ENCODE peak calls at places on chromosomes 12 and 14, in ten cellular contexts. L, I, K, A, T, B, U, F, H and Z are unnamed samples.

GRCh38 chr12:40697566-40698257 is 5.5 kb downstream of the CNTN1 start:
- DNase-seq in T (no peak), B (peak), K (no peak), U (no peak), I (no peak), H (no peak), F (no peak), L (no peak), A (peak), Z (no peak)

GRCh38 chr12:7339675-7340074 is 35.8 kb downstream of the ACSM4 start:
- DNase-seq in A (no peak), I (no peak), H (no peak), K (no peak), U (no peak), B (no peak), T (no peak), L (no peak), F (no peak), Z (no peak)

GRCh38 chr12:78191611-78192010 is 360.9 kb downstream of the NAV3 start:
- DNase-seq in K (no peak), A (no peak), I (no peak), H (peak), T (no peak), F (no peak), U (no peak), L (no peak), B (no peak), Z (no peak)

GRCh38 chr12:90501412-90501811 is 453.6 kb downstream of the CCER1 start:
- DNase-seq in H (no peak), K (no peak), U (no peak), A (no peak), L (no peak), F (no peak), I (no peak), T (no peak), B (no peak), Z (no peak)

GRCh38 chr12:2262449-2262848 is 209.7 kb downstream of the CACNA1C start:
- DNase-seq in U (no peak), K (no peak), H (no peak), T (no peak), F (no peak), B (no peak), A (no peak), I (no peak), L (no peak), Z (no peak)

GRCh38 chr14:75190023-75190422 is 13.6 kb upstream of the TMED10 start:
- DNase-seq in U (no peak), B (no peak), L (no peak), K (no peak), F (no peak), A (no peak), I (no peak), T (no peak), H (no peak), Z (no peak)

GRCh38 chr12:55336002-55336401 is 5.5 kb downstream of the OR6C3 start:
- DNase-seq in H (no peak), T (no peak), F (no peak), K (no peak), I (no peak), U (no peak), A (no peak), L (no peak), B (no peak), Z (no peak)

GRCh38 chr12:71686658-71687025 is 760 bp downstream of the TMEM19 start:
- DNase-seq in H (peak), A (no peak), L (no peak), F (no peak), T (no peak), I (no peak), B (no peak), U (no peak), K (no peak), Z (no peak)

GRCh38 chr12:57605308-57606015 is 838 bp downstream of the DTX3 start:
- DNase-seq in F (no peak), U (peak), K (no peak), T (no peak), I (no peak), A (no peak), B (no peak), L (no peak), H (no peak), Z (no peak)

GRCh38 chr14:34920339-34920738 is 45.2 kb upstream of the BAZ1A start:
- DNase-seq in B (no peak), T (no peak), L (no peak), F (peak), A (no peak), K (no peak), H (peak), I (peak), U (no peak), Z (no peak)

GRCh38 chr12:87779016-87779415 is 250.2 kb downstream of the C12orf50 start:
- DNase-seq in H (peak), F (peak), K (no peak), T (no peak), A (peak), U (no peak), I (no peak), L (no peak), B (no peak), Z (no peak)

GRCh38 chr12:15834575-15834974 is 45.4 kb upstream of the EPS8 start:
- DNase-seq in I (no peak), K (no peak), T (no peak), U (no peak), A (no peak), F (no peak), B (no peak), L (no peak), H (no peak), Z (no peak)

GRCh38 chr12:53759261-53759660 is 7.5 kb upstream of the CISTR start:
- DNase-seq in H (no peak), K (no peak), I (no peak), T (no peak), L (no peak), F (no peak), B (no peak), U (no peak), A (peak), Z (no peak)

GRCh38 chr12:95741635-95742034 is 48.9 kb downstream of the NTN4 start:
- DNase-seq in L (no peak), H (no peak), A (no peak), T (no peak), K (no peak), F (no peak), I (no peak), U (no peak), B (no peak), Z (no peak)

GRCh38 chr12:71799105-71799504 is 40.5 kb upstream of the TBC1D15 start:
- DNase-seq in L (no peak), F (no peak), A (peak), H (peak), B (no peak), I (peak), T (no peak), U (no peak), K (no peak), Z (no peak)

GRCh38 chr14:79229383-79229875 is 981.9 kb downstream of the DIO2 start:
- DNase-seq in H (peak), A (no peak), U (no peak), F (no peak), T (no peak), B (no peak), I (no peak), K (no peak), L (no peak), Z (no peak)

GRCh38 chr14:93114713-93115068 is 1.0 kb downstream of the ITPK1 start:
- DNase-seq in U (no peak), T (no peak), I (no peak), B (no peak), L (no peak), A (no peak), F (no peak), K (no peak), H (no peak), Z (no peak)

GRCh38 chr12:96698965-96699364 is 208.1 kb upstream of the NEDD1 start:
- DNase-seq in A (no peak), F (no peak), K (no peak), U (no peak), H (no peak), T (no peak), I (no peak), B (no peak), L (no peak), Z (no peak)

GRCh38 chr12:2384533-2385328 is 331.9 kb downstream of the CACNA1C start:
- DNase-seq in T (no peak), U (no peak), F (no peak), K (no peak), I (no peak), B (no peak), H (peak), A (no peak), L (no peak), Z (no peak)

GRCh38 chr12:108622425-108622824 is 11.3 kb downstream of the SELPLG start:
- DNase-seq in A (peak), T (no peak), F (no peak), I (peak), K (no peak), H (no peak), U (no peak), B (peak), L (no peak), Z (no peak)